ENCODE peak calls at places on chromosomes 11 and 22, in five cellular contexts. R is HepG2, Z is GM12878, F is K562, N is H1. L is an unnamed sample.

GRCh38 chr11:45593992-45594391 is 71.4 kb downstream of the CHST1 start:
- DNase-seq in R (no peak), Z (no peak), F (peak; percentile 56), N (no peak), L (peak; percentile 39)

GRCh38 chr22:50105529-50106100 is 15.8 kb downstream of the MOV10L1 start:
- DNase-seq in R (no peak), Z (peak; percentile 33), F (no peak), N (no peak), L (no peak)

GRCh38 chr11:79185351-79185750 is 255.5 kb downstream of the TENM4 start:
- DNase-seq in R (no peak), Z (no peak), F (no peak), N (no peak), L (no peak)

GRCh38 chr22:27377501-27377900 is 424.1 kb downstream of the MN1 start:
- DNase-seq in R (no peak), Z (no peak), F (no peak), N (no peak), L (no peak)

GRCh38 chr11:34999453-34999852 is 83.0 kb downstream of the PDHX start:
- DNase-seq in R (no peak), Z (no peak), F (no peak), N (no peak), L (no peak)

GRCh38 chr11:6615882-6616585 is 3.2 kb downstream of the TPP1 start:
- DNase-seq in R (no peak), Z (no peak), F (no peak), N (no peak), L (no peak)

GRCh38 chr11:22558638-22559037 is 67.0 kb downstream of the FANCF start:
- DNase-seq in R (no peak), Z (no peak), F (no peak), N (no peak), L (no peak)

GRCh38 chr11:49208006-49208721 is at the start of gene FOLH1:
- DNase-seq in R (no peak), Z (no peak), F (no peak), N (peak; percentile 51), L (no peak)

GRCh38 chr11:68925613-68926012 is 21.9 kb downstream of the IGHMBP2 start:
- DNase-seq in R (no peak), Z (no peak), F (no peak), N (no peak), L (no peak)

GRCh38 chr22:32700186-32700882 is 101.2 kb upstream of the TIMP3 start:
- DNase-seq in R (peak; percentile 44), Z (no peak), F (no peak), N (no peak), L (no peak)

GRCh38 chr11:37511425-37511933 is 913.4 kb upstream of the RAG2 start:
- DNase-seq in R (no peak), Z (no peak), F (no peak), N (no peak), L (no peak)

GRCh38 chr11:117796456-117797428 is at the start of gene DSCAML1:
- DNase-seq in R (no peak), Z (no peak), F (peak; percentile 38), N (peak; percentile 77), L (no peak)

GRCh38 chr11:17917556-17917955 is 95.3 kb downstream of the SERGEF start:
- DNase-seq in R (no peak), Z (no peak), F (no peak), N (no peak), L (no peak)

GRCh38 chr11:108751444-108751843 is 86.6 kb downstream of the DDX10 start:
- DNase-seq in R (no peak), Z (no peak), F (no peak), N (no peak), L (no peak)

GRCh38 chr11:108752297-108752751 is 87.5 kb downstream of the DDX10 start:
- DNase-seq in R (no peak), Z (no peak), F (no peak), N (no peak), L (no peak)

GRCh38 chr11:108757630-108758029 is 92.8 kb downstream of the DDX10 start:
- DNase-seq in R (no peak), Z (no peak), F (no peak), N (no peak), L (no peak)

GRCh38 chr11:108758458-108758857 is 93.6 kb downstream of the DDX10 start:
- DNase-seq in R (no peak), Z (no peak), F (no peak), N (no peak), L (no peak)

GRCh38 chr11:108754901-108755625 is 90.2 kb downstream of the DDX10 start:
- DNase-seq in R (no peak), Z (no peak), F (no peak), N (no peak), L (no peak)
- TF ChIP-seq YY1 in R (no peak), Z (no peak), F (no peak), N (no peak), L (no peak)

DNA sequence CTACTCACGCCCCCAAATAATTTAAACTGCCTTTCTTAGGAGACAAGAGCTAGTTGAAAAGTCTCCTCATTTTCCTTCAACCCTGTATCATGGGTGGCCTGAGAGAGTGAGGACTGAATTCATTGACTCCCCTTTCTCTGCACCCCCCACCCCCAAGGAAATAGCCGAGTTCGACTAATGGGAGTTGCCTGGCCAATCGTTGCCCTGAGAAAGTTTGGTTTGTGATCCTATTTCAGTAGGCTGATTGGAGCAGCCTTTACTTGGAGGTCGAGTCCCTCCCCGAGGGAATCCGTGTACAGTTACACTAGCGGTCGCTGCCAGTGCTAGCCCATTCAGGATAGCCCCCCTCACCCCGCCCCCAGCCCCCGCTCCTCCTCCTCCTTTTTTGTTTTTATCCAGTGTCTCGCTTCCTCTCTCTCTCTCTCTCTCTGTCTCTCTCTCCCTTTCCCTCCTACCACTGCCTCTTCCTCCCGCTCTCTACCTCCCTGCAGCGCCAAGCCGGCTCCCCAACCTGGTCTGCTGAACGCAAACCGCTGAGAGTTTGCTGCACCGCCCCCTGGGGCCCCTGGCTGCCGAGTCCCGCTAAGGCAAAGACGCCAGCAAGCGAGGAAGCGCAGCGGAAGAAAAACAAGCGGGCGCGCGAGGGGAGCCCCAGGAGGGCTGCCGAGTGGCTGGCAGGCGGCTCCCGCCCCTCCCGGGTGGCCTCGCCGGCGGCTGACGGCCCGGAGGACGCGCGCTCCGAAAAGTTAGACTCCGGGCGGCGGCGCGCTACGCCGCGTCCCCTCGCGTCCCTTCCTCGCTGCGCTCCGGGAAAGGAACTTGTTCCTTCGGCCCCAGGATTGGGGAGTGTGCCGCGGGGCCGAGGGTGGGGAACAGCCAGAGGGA is at the start of gene GRAMD1B:
- DNase-seq in R (no peak), Z (no peak), F (no peak), N (peak; percentile 87), L (no peak)
- TF ChIP-seq POLR2A in R (no peak), Z (no peak), F (no peak), N (peak; percentile 31), L (no peak)

DNA sequence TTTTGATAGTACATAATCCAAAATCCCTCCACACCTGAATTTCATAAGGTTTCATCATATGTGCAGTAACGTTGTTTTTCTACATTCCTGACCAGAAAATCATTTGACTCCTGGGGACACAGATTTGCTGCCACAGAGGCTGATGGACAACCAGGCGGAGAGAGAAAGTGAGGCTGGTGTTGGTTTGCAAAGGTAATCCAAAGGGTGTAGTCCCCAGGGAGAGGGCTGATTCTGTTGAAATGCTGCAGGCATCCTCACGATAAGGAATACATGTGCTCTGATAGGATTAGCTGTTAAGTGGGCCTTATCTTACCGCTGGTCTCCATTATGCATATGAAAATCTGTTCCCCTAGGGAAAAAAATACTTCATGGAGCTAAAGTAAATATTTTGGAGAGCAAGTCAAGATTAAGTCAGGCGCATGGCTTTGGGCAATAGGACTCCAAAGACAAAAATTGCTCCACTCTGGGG is 8.1 kb downstream of the APOL6 start:
- DNase-seq in R (no peak), Z (no peak), F (no peak), N (no peak), L (no peak)
- TF ChIP-seq YY1 in R (no peak), Z (no peak), F (no peak), N (no peak), L (no peak)

DNA sequence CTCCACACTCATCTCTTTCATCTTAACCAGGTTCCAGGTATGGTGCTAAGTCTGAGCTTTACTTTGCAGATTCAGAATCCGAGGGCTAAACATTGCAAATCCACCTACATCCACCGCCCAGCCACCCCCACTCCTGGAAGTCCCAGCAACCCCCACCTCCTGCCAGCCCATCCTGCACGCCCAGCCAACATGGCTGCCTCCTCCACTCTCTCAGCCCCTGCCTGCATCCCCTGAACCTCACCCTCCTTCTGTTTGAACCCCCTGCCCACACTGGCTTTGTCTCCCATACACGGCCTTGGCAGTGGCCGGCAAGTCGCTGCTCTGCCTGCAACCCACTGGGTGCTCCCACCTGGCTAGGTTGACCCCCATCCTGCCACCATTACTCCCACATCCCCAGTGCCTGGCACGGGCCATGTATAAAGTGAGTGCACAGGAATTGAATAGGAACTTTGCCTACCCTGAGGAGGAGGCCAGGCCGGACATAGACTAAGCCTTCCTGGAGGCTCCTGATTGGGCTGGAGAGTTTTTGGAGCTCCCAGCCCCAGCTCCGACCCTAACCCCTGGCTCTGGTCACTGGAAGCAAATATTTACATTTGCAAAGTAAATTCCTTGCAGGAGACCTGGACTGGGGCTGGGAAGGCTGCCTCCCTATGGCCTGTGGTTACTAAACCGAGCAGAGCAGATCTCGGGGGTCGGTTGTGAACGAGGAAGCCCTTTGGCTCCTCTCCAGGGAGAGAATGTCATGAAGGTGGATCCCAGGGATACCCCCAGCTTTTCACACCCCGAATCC is 14.4 kb downstream of the EMID1 start:
- DNase-seq in R (peak; percentile 33), Z (no peak), F (no peak), N (no peak), L (no peak)
- TF ChIP-seq POLR2A in R (no peak), Z (no peak), F (no peak), N (no peak), L (no peak)

GRCh38 chr11:62444271-62444833 is 25.5 kb downstream of the SCGB1A1 start:
- DNase-seq in R (no peak), Z (peak; percentile 16), F (no peak), N (no peak), L (no peak)
- TF ChIP-seq YY1 in R (no peak), Z (no peak), F (no peak), N (no peak), L (no peak)

GRCh38 chr11:76380161-76380976 is 563 bp downstream of the THAP12 start:
- DNase-seq in R (no peak), Z (no peak), F (peak; percentile 68), N (peak; percentile 55), L (no peak)

GRCh38 chr11:76382209-76382608 is 1.1 kb downstream of the GVQW3 start:
- DNase-seq in R (no peak), Z (no peak), F (no peak), N (no peak), L (no peak)

GRCh38 chr11:76379811-76380160 is 1.1 kb downstream of the THAP12 start:
- DNase-seq in R (no peak), Z (no peak), F (no peak), N (no peak), L (no peak)

GRCh38 chr11:76376746-76377558 is 4.0 kb downstream of the THAP12 start:
- DNase-seq in R (no peak), Z (peak; percentile 31), F (no peak), N (no peak), L (no peak)

GRCh38 chr11:76380977-76381719 is at the start of the genes GVQW3 and THAP12:
- DNase-seq in R (peak; percentile 92), Z (peak; percentile 91), F (peak; percentile 97), N (peak; percentile 95), L (peak; percentile 93)
- TF ChIP-seq POLR2A in R (peak; percentile 63), Z (peak; percentile 72), F (peak; percentile 56), N (peak; percentile 61), L (peak; percentile 91)

GRCh38 chr11:9861860-9862725 is 198.2 kb downstream of the SWAP70 start:
- DNase-seq in R (peak; percentile 64), Z (peak; percentile 31), F (peak; percentile 71), N (peak; percentile 67), L (peak; percentile 31)
- TF ChIP-seq YY1 in R (no peak), Z (peak; percentile 89), F (peak; percentile 33), N (peak; percentile 81), L (peak; percentile 53)

L was measured in HCT116.